ENCODE peak calls at places on chromosomes 2 and 18, in four cellular contexts. U is tibial artery, F is ovary, K is mesothelial cell of epicardium. B is an unnamed sample.

GRCh38 chr18:46283895-46284295 is 179.7 kb downstream of the HAUS1 start:
- DNase-seq in F (no peak), U (no peak), K (no peak), B (no peak)

GRCh38 chr2:237486819-237487448 is at the start of gene MLPH:
- DNase-seq in K (no peak), F (peak; percentile 68), U (no peak), B (no peak)

GRCh38 chr18:22933206-22933957 is at the start of gene RBBP8:
- DNase-seq in K (peak; percentile 78), U (peak; percentile 91), F (peak; percentile 88), B (peak; percentile 92)

GRCh38 chr2:83665894-83666293 is 793.2 kb downstream of the SUCLG1 start:
- DNase-seq in U (no peak), K (no peak), F (no peak), B (no peak)

GRCh38 chr2:121483021-121483420 is 47.7 kb upstream of the RNU4ATAC start:
- DNase-seq in F (no peak), U (no peak), K (no peak), B (no peak)

GRCh38 chr2:157192445-157193423 is 64.8 kb upstream of the GALNT5 start:
- DNase-seq in F (no peak), K (no peak), U (no peak), B (no peak)

GRCh38 chr2:44707945-44708645 is 233.4 kb upstream of the SIX3 start:
- DNase-seq in F (no peak), K (no peak), U (no peak), B (no peak)

GRCh38 chr2:148909114-148909513 is 34.1 kb downstream of the KIF5C start:
- DNase-seq in F (peak; percentile 31), U (no peak), K (no peak), B (no peak)

GRCh38 chr2:68936889-68937288 is 15.8 kb downstream of the GKN2 start:
- DNase-seq in U (no peak), K (no peak), F (no peak), B (no peak)

GRCh38 chr2:54213082-54213481 is 42.9 kb downstream of the TSPYL6 start:
- DNase-seq in U (no peak), F (no peak), K (no peak), B (no peak)

GRCh38 chr2:85132834-85133637 is at the start of gene TCF7L1:
- DNase-seq in K (peak; percentile 88), U (peak; percentile 92), F (peak; percentile 92), B (peak; percentile 24)

GRCh38 chr18:24142376-24142775 is 3.5 kb downstream of the CABYR start:
- DNase-seq in F (no peak), U (no peak), K (no peak), B (no peak)

GRCh38 chr2:47907097-47907781 is 941 bp upstream of the FBXO11 start:
- DNase-seq in F (peak; percentile 24), U (no peak), K (no peak), B (no peak)

GRCh38 chr2:160794926-160795325 is 301.3 kb upstream of the RBMS1 start:
- DNase-seq in F (no peak), U (no peak), K (no peak), B (no peak)

GRCh38 chr2:37802899-37803379 is 122.1 kb upstream of the RMDN2 start:
- DNase-seq in F (no peak), K (no peak), U (no peak), B (no peak)

GRCh38 chr2:123093199-123093598 is 931.9 kb upstream of the CNTNAP5 start:
- DNase-seq in U (no peak), K (no peak), F (no peak), B (no peak)

GRCh38 chr2:238928520-238929241 is 80.8 kb downstream of the TWIST2 start:
- DNase-seq in K (no peak), F (peak; percentile 40), U (peak; percentile 65), B (no peak)

GRCh38 chr18:8835556-8835955 is 130.2 kb downstream of the MTCL1 start:
- DNase-seq in K (no peak), U (no peak), F (no peak), B (no peak)

GRCh38 chr2:151756820-151757219 is 22.5 kb upstream of the NEB start:
- DNase-seq in K (no peak), F (no peak), U (no peak), B (no peak)

GRCh38 chr2:224145751-224146355 is 106.8 kb upstream of the SERPINE2 start:
- DNase-seq in U (no peak), F (no peak), K (no peak), B (no peak)

GRCh38 chr2:112606567-112606966 is 22.2 kb downstream of the CHCHD5 start:
- DNase-seq in F (no peak), K (no peak), U (no peak), B (no peak)

GRCh38 chr2:227466887-227467285 is 5.1 kb upstream of the AGFG1 start:
- DNase-seq in U (no peak), F (no peak), K (no peak), B (no peak)

GRCh38 chr2:16612490-16612889 is 53.1 kb downstream of the CYRIA start:
- DNase-seq in F (no peak), K (no peak), U (no peak), B (no peak)

GRCh38 chr2:16614314-16614860 is 51.2 kb downstream of the CYRIA start:
- DNase-seq in U (no peak), K (no peak), F (no peak), B (no peak)

GRCh38 chr2:16615246-16615645 is 50.4 kb downstream of the CYRIA start:
- DNase-seq in F (no peak), K (no peak), U (no peak), B (no peak)

GRCh38 chr2:16615687-16616615 is 49.7 kb downstream of the CYRIA start:
- DNase-seq in K (no peak), U (no peak), F (no peak), B (no peak)

GRCh38 chr2:16613475-16613874 is 52.2 kb downstream of the CYRIA start:
- DNase-seq in F (no peak), U (no peak), K (no peak), B (no peak)
- TF ChIP-seq CTCF in F (no peak), U (peak; percentile 34), K (peak; percentile 57), B (no peak)

DNA sequence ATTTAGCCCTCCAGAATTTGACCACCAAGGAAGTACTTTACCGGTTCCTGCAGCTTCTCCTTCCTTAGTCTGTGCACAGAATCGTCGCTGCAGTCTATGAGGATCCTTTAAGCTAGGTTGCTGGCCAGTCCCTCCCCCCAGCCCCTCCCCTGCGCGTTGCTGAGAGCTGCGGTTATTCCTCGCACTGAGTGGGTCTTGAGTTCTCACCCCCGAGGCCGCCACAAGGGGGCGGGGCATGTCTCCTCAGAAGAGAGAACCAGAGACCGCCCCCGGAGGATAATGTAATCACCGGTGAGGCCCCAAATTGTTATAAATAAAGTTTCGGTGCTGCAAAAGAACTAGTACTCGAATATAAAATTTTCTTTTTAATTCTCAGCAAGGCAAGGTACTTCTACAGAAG is 1184.9 kb upstream of the CDH2 start:
- DNase-seq in K (no peak), U (no peak), F (peak; percentile 11), B (no peak)
- TF ChIP-seq CTCF in K (no peak), U (no peak), F (no peak), B (no peak)

GRCh38 chr2:104976603-104977120 is 61.2 kb upstream of the MRPS9 start:
- DNase-seq in F (no peak), K (no peak), U (no peak), B (peak; percentile 52)
- TF ChIP-seq CTCF in F (no peak), K (no peak), U (no peak), B (no peak)

GRCh38 chr18:78986018-78986481 is 6.4 kb downstream of the SALL3 start:
- DNase-seq in F (no peak), K (no peak), U (no peak), B (no peak)
- TF ChIP-seq CTCF in F (no peak), K (peak; percentile 24), U (no peak), B (no peak)

GRCh38 chr2:119290859-119291587 is 67.4 kb downstream of the STEAP3 start:
- DNase-seq in U (no peak), K (peak; percentile 62), F (peak; percentile 78), B (peak; percentile 37)

GRCh38 chr2:119291588-119292167 is 68.0 kb downstream of the STEAP3 start:
- DNase-seq in K (no peak), F (no peak), U (no peak), B (no peak)

GRCh38 chr2:119293900-119294299 is 70.3 kb downstream of the STEAP3 start:
- DNase-seq in K (no peak), U (no peak), F (no peak), B (no peak)

GRCh38 chr2:119293254-119293653 is 69.6 kb downstream of the STEAP3 start:
- DNase-seq in K (no peak), F (no peak), U (no peak), B (no peak)

DNA sequence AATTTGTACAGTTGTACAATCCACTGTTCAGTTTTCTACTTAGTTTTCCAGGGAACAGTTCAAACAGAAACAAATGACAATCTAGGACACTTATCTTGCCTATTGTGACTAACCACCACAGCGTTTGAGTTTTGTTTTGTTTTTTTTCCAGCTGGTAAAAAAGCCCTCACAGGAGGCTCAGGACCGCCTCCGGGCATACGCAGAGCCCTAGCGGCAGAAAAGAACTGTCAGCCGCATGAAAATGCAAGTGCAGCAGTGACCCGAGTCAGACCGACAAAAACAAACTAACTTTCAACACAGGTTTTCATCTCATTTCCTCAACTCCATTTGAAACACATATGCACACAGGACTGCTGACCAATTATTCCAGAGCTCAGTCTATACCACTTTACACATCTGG is 68.6 kb downstream of the STEAP3 start:
- DNase-seq in F (no peak), U (no peak), K (no peak), B (no peak)
- TF ChIP-seq CTCF in F (no peak), U (no peak), K (no peak), B (no peak)

DNA sequence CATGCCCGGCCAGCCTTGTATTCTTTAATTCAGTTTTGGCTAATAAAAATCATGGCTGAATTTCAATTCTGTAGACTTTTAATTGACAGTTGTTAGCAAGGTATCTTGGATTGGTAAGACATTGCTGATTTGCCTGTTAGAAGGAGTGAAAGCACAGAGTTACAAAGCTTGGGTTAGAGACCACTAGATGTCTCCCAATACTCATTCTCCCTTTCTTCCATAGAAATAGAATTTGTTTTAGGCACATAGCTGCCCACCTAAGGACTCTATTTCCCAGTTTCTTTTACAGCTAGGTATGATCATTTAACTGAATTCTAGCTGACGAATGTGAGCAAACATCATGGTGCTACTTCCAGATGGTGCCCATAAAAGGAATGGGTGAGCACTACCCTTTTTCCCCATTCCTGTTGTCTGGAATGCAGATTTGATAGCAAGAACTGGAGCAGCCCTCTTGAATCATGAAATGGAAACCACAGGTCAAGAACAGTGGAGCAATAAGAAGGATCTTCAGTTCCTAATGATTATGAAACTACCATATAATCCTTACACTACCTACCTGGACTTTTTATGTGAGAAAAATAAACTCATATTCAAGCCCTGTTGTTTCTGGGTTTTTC is 17.5 kb downstream of the PECR start:
- DNase-seq in K (no peak), U (no peak), F (no peak), B (no peak)
- TF ChIP-seq CTCF in K (no peak), U (no peak), F (no peak), B (no peak)

B was measured in activated B cell treated with CpG ODN at 0.5 μM for 24 hours.